ENCODE peak calls at places on chromosomes 11 and 22, in six cellular contexts. One of them, this sample, is unnamed.

GRCh38 chr22:17117890-17118289 is 3.3 kb downstream of the TMEM121B start:
- DNase-seq in mesenchymal stem cell: no peak
- DNase-seq in IMR-90: no peak
- DNase-seq in neuronal stem cell: no peak
- DNase-seq in H1: no peak
- DNase-seq in trophoblast cell: no peak
- DNase-seq in this sample: peak

GRCh38 chr22:19665784-19666662 is 48.3 kb upstream of the SEPTIN5 start:
- DNase-seq in mesenchymal stem cell: no peak
- DNase-seq in IMR-90: no peak
- DNase-seq in neuronal stem cell: no peak
- DNase-seq in H1: no peak
- DNase-seq in trophoblast cell: no peak
- DNase-seq in this sample: no peak

GRCh38 chr11:2770556-2771301 is 70.9 kb upstream of the KCNQ1OT1 start:
- DNase-seq in mesenchymal stem cell: no peak
- DNase-seq in IMR-90: no peak
- DNase-seq in neuronal stem cell: no peak
- DNase-seq in H1: peak
- DNase-seq in trophoblast cell: no peak
- DNase-seq in this sample: no peak

GRCh38 chr22:21621891-21622623 is 7.8 kb downstream of the YDJC start:
- DNase-seq in mesenchymal stem cell: peak
- DNase-seq in IMR-90: no peak
- DNase-seq in neuronal stem cell: no peak
- DNase-seq in H1: no peak
- DNase-seq in trophoblast cell: no peak
- DNase-seq in this sample: no peak

GRCh38 chr11:85811624-85812023 is 683 bp upstream of the SYTL2 start:
- DNase-seq in mesenchymal stem cell: no peak
- DNase-seq in IMR-90: no peak
- DNase-seq in neuronal stem cell: no peak
- DNase-seq in H1: no peak
- DNase-seq in trophoblast cell: no peak
- DNase-seq in this sample: no peak

GRCh38 chr11:86575208-86575855 is 97.1 kb downstream of the ME3 start:
- DNase-seq in mesenchymal stem cell: peak
- DNase-seq in IMR-90: peak
- DNase-seq in neuronal stem cell: no peak
- DNase-seq in H1: no peak
- DNase-seq in trophoblast cell: no peak
- DNase-seq in this sample: no peak

GRCh38 chr11:110121204-110121603 is 28.0 kb downstream of the ZC3H12C start:
- DNase-seq in mesenchymal stem cell: no peak
- DNase-seq in IMR-90: peak
- DNase-seq in neuronal stem cell: no peak
- DNase-seq in H1: no peak
- DNase-seq in trophoblast cell: no peak
- DNase-seq in this sample: no peak

GRCh38 chr11:69104212-69104855 is 51.4 kb upstream of the SMIM38 start:
- DNase-seq in mesenchymal stem cell: no peak
- DNase-seq in IMR-90: no peak
- DNase-seq in neuronal stem cell: no peak
- DNase-seq in H1: no peak
- DNase-seq in trophoblast cell: no peak
- DNase-seq in this sample: no peak

GRCh38 chr22:19766506-19767426 is 6.2 kb downstream of the TBX1 start:
- DNase-seq in mesenchymal stem cell: peak
- DNase-seq in IMR-90: no peak
- DNase-seq in neuronal stem cell: no peak
- DNase-seq in H1: peak
- DNase-seq in trophoblast cell: peak
- DNase-seq in this sample: peak

GRCh38 chr11:110478410-110478809 is 48.7 kb downstream of the FDX1 start:
- DNase-seq in mesenchymal stem cell: no peak
- DNase-seq in IMR-90: no peak
- DNase-seq in neuronal stem cell: no peak
- DNase-seq in H1: peak
- DNase-seq in trophoblast cell: peak
- DNase-seq in this sample: peak

GRCh38 chr11:19633276-19633675 is 79.4 kb upstream of the NAV2 start:
- DNase-seq in mesenchymal stem cell: no peak
- DNase-seq in IMR-90: no peak
- DNase-seq in neuronal stem cell: no peak
- DNase-seq in H1: no peak
- DNase-seq in trophoblast cell: no peak
- DNase-seq in this sample: no peak

GRCh38 chr11:86594746-86595145 is 77.7 kb downstream of the ME3 start:
- DNase-seq in mesenchymal stem cell: no peak
- DNase-seq in IMR-90: peak
- DNase-seq in neuronal stem cell: no peak
- DNase-seq in H1: no peak
- DNase-seq in trophoblast cell: no peak
- DNase-seq in this sample: peak

GRCh38 chr11:129006161-129006560 is 63.5 kb upstream of the TP53AIP1 start:
- DNase-seq in mesenchymal stem cell: no peak
- DNase-seq in IMR-90: no peak
- DNase-seq in neuronal stem cell: no peak
- DNase-seq in H1: no peak
- DNase-seq in trophoblast cell: no peak
- DNase-seq in this sample: no peak

GRCh38 chr11:120064341-120064740 is 73.6 kb downstream of the TRIM29 start:
- DNase-seq in mesenchymal stem cell: no peak
- DNase-seq in IMR-90: no peak
- DNase-seq in neuronal stem cell: no peak
- DNase-seq in H1: peak
- DNase-seq in trophoblast cell: no peak
- DNase-seq in this sample: no peak

GRCh38 chr11:64492561-64492960 is 98.5 kb upstream of the SLC22A12 start:
- DNase-seq in mesenchymal stem cell: no peak
- DNase-seq in IMR-90: no peak
- DNase-seq in neuronal stem cell: no peak
- DNase-seq in H1: no peak
- DNase-seq in trophoblast cell: no peak
- DNase-seq in this sample: no peak

GRCh38 chr11:64268687-64269379 is 15.6 kb downstream of the BAD start:
- DNase-seq in mesenchymal stem cell: peak
- DNase-seq in IMR-90: peak
- DNase-seq in neuronal stem cell: no peak
- DNase-seq in H1: peak
- DNase-seq in trophoblast cell: peak
- DNase-seq in this sample: peak

GRCh38 chr11:11956006-11956405 is 52.4 kb downstream of the DKK3 start:
- DNase-seq in mesenchymal stem cell: no peak
- DNase-seq in IMR-90: no peak
- DNase-seq in neuronal stem cell: no peak
- DNase-seq in H1: no peak
- DNase-seq in trophoblast cell: no peak
- DNase-seq in this sample: no peak

GRCh38 chr11:3220521-3221407 is 2.2 kb upstream of the MRGPRG start:
- DNase-seq in mesenchymal stem cell: no peak
- DNase-seq in IMR-90: no peak
- DNase-seq in neuronal stem cell: no peak
- DNase-seq in H1: peak
- DNase-seq in trophoblast cell: peak
- DNase-seq in this sample: no peak

GRCh38 chr11:16776716-16777115 is 38.3 kb downstream of the C11orf58 start:
- DNase-seq in mesenchymal stem cell: no peak
- DNase-seq in IMR-90: peak
- DNase-seq in neuronal stem cell: no peak
- DNase-seq in H1: no peak
- DNase-seq in trophoblast cell: no peak
- DNase-seq in this sample: no peak

GRCh38 chr22:26592368-26593015 is 2.6 kb upstream of the TPST2 start:
- DNase-seq in mesenchymal stem cell: no peak
- DNase-seq in IMR-90: no peak
- DNase-seq in neuronal stem cell: no peak
- DNase-seq in H1: no peak
- DNase-seq in trophoblast cell: no peak
- DNase-seq in this sample: no peak

GRCh38 chr11:117823294-117823940 is 1.1 kb downstream of the FXYD2 start:
- DNase-seq in mesenchymal stem cell: no peak
- DNase-seq in IMR-90: no peak
- DNase-seq in neuronal stem cell: no peak
- DNase-seq in H1: no peak
- DNase-seq in trophoblast cell: no peak
- DNase-seq in this sample: peak

GRCh38 chr22:20428496-20429253 is 8.9 kb downstream of the SCARF2 start:
- DNase-seq in mesenchymal stem cell: no peak
- DNase-seq in IMR-90: no peak
- DNase-seq in neuronal stem cell: no peak
- DNase-seq in H1: no peak
- DNase-seq in trophoblast cell: no peak
- DNase-seq in this sample: no peak

DNA sequence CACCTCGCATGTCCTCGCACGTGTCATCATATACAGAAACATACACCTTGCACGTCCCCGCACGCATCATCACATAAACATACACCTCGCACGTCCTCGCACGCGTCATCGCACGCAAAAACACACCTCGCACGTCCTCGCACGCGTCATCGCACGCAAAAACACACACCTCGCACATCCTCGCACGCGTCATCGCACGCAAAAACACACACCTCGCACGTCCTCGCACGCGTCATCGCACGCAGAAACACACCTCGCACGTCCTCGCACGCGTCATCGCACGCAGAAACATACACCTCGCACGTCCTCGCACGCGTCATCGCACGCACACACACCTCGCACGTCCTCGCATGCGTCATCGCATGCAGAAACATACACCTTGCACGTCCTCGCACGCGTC is 16.7 kb downstream of the IGSF9B start:
- DNase-seq in mesenchymal stem cell: no peak
- DNase-seq in IMR-90: no peak
- DNase-seq in neuronal stem cell: no peak
- DNase-seq in H1: no peak
- DNase-seq in trophoblast cell: no peak
- DNase-seq in this sample: no peak
- H4K8ac ChIP-seq in mesenchymal stem cell: no peak
- H4K8ac ChIP-seq in IMR-90: no peak
- H4K8ac ChIP-seq in neuronal stem cell: no peak
- H4K8ac ChIP-seq in H1: no peak
- H4K8ac ChIP-seq in trophoblast cell: no peak
- H4K8ac ChIP-seq in this sample: no peak

DNA sequence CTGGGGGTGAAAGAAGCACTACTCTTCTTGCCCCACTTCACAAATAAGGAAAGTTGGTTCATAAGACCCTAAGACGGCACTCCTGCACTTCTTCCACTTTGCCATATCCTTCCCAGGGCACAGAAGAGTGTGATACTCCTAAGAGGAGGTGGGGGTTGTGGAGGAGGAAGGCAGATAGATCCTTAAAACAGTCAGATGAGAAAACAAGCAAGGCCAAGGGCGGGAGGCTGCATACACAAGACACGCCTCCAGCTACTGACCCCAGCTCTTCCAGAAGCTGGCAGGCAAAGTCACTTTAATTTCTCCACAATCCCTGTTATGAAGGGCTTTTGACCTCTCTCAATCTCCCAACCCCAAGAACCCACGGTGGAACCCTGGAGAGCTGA is 1.6 kb upstream of the CHRM4 start:
- DNase-seq in mesenchymal stem cell: no peak
- DNase-seq in IMR-90: no peak
- DNase-seq in neuronal stem cell: no peak
- DNase-seq in H1: no peak
- DNase-seq in trophoblast cell: no peak
- DNase-seq in this sample: no peak
- H3K4me3 ChIP-seq in mesenchymal stem cell: no peak
- H3K4me3 ChIP-seq in IMR-90: no peak
- H3K4me3 ChIP-seq in neuronal stem cell: peak
- H3K4me3 ChIP-seq in H1: peak
- H3K4me3 ChIP-seq in trophoblast cell: no peak
- H3K4me3 ChIP-seq in this sample: no peak

DNA sequence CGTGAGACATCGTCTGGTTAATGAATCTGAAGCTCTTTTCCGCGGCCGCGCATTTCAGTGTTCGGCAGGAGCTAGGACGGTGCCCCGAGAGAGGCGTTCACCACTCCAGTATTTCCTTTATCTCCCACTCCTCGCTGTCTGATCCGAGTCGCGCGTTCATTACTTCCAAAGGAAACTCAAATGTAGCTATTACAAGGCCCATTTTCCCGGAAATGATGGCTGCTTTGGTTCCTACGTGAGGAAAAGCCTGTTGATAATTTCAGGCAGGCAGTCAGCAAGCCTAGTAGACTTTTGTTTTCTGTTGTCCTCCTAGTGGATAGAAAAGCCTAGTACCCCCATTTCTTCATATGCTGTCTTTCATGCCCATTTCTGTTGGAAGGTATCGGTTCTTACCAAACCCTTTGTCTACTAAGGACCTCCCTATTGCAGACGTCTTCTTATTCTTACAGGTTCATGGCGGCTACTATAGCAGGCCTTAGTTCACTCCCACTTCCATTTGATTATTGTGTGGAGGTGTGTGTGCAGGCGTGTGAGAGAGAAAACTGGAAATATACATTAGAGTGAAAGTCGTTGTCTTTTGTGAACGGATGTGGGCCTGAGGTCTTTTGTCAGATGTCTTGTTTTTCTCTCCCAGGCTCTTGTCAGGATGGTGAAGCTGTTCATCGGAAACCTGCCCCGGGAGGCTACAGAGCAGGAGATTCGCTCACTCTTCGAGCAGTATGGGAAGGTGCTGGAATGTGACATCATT is 737 bp downstream of the RBM4 start:
- DNase-seq in mesenchymal stem cell: peak
- DNase-seq in IMR-90: peak
- DNase-seq in neuronal stem cell: no peak
- DNase-seq in H1: no peak
- DNase-seq in trophoblast cell: peak
- DNase-seq in this sample: peak
- H4K8ac ChIP-seq in mesenchymal stem cell: peak
- H4K8ac ChIP-seq in IMR-90: peak
- H4K8ac ChIP-seq in neuronal stem cell: no peak
- H4K8ac ChIP-seq in H1: peak
- H4K8ac ChIP-seq in trophoblast cell: peak
- H4K8ac ChIP-seq in this sample: no peak

DNA sequence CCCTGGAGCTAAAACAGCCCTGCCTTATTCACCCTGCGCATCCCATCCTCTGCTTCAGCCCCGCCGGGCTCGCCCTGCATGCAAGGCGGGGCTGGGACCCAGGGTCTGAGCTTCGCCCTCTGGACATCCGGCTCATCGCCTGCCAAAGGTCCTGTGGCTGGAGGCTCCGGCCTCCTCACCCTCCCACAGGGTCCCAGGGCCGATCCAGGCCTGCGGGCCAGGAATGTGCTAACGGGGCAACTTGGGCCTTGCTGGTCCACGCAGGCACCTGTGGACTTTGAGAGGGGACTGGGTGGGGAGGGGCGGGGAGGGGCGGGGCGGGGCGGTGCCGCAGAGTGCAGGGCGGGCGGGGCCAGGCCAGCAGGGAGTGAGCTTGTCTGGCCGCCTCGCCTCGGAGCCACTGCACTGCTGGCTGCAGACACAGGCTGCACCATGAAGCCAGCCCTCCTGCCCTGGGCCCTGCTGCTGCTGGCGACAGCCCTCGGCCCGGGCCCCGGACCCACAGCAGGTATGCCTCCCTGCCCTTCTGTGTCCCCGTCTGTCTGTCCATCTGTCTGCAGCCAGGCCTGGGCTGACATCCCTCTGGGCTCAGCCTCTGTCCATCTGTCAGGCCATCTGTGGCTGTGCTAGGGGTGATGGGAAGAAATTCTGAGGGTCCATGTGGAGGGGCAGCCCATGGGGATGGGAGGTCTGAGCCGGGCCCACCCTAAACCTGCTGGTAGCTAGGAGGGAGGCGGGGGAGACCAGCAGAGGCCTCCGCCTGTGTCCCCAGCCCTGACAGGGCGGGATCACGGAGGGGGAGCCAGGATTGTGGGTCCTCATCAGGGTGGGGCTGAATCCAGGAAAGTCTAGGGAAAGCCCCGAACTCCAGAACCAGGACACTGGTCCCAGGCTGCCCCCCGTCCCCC is at the start of gene SUSD2:
- DNase-seq in mesenchymal stem cell: peak
- DNase-seq in IMR-90: no peak
- DNase-seq in neuronal stem cell: no peak
- DNase-seq in H1: peak
- DNase-seq in trophoblast cell: peak
- DNase-seq in this sample: peak
- H3K4me3 ChIP-seq in mesenchymal stem cell: no peak
- H3K4me3 ChIP-seq in IMR-90: no peak
- H3K4me3 ChIP-seq in neuronal stem cell: no peak
- H3K4me3 ChIP-seq in H1: no peak
- H3K4me3 ChIP-seq in trophoblast cell: no peak
- H3K4me3 ChIP-seq in this sample: no peak

This sample was measured in mesendoderm.